ENCODE peak calls at places on chromosome 21, in four cellular contexts. One of them, this sample, is unnamed.

GRCh38 chr21:38460171-38460742 is 38.0 kb downstream of the ERG start:
- DNase-seq in HepG2: no peak
- DNase-seq in Panc1: no peak
- DNase-seq in K562: no peak
- DNase-seq in this sample: no peak

GRCh38 chr21:39153373-39153772 is 29.9 kb downstream of the PSMG1 start:
- DNase-seq in HepG2: no peak
- DNase-seq in Panc1: no peak
- DNase-seq in K562: peak
- DNase-seq in this sample: no peak

GRCh38 chr21:14757533-14758327 is 211.6 kb upstream of the SAMSN1 start:
- DNase-seq in HepG2: no peak
- DNase-seq in Panc1: no peak
- DNase-seq in K562: no peak
- DNase-seq in this sample: no peak

GRCh38 chr21:39518055-39518844 is 66.5 kb downstream of the SH3BGR start:
- DNase-seq in HepG2: peak
- DNase-seq in Panc1: peak
- DNase-seq in K562: peak
- DNase-seq in this sample: peak

GRCh38 chr21:46559291-46559983 is 45.4 kb downstream of the S100B start:
- DNase-seq in HepG2: peak
- DNase-seq in Panc1: no peak
- DNase-seq in K562: peak
- DNase-seq in this sample: no peak

GRCh38 chr21:35280221-35280620 is 231.1 kb upstream of the RUNX1 start:
- DNase-seq in HepG2: no peak
- DNase-seq in Panc1: no peak
- DNase-seq in K562: no peak
- DNase-seq in this sample: no peak

GRCh38 chr21:16427587-16428087 is 697.9 kb downstream of the USP25 start:
- DNase-seq in HepG2: no peak
- DNase-seq in Panc1: no peak
- DNase-seq in K562: no peak
- DNase-seq in this sample: no peak

GRCh38 chr21:23874271-23874670 is 1733.0 kb downstream of the MRPL39 start:
- DNase-seq in HepG2: no peak
- DNase-seq in Panc1: no peak
- DNase-seq in K562: no peak
- DNase-seq in this sample: no peak

GRCh38 chr21:25568230-25568629 is 39.1 kb downstream of the MRPL39 start:
- DNase-seq in HepG2: no peak
- DNase-seq in Panc1: no peak
- DNase-seq in K562: no peak
- DNase-seq in this sample: no peak

GRCh38 chr21:17002628-17003027 is 510.2 kb upstream of the CXADR start:
- DNase-seq in HepG2: no peak
- DNase-seq in Panc1: no peak
- DNase-seq in K562: no peak
- DNase-seq in this sample: no peak

GRCh38 chr21:16241500-16241963 is 511.8 kb downstream of the USP25 start:
- DNase-seq in HepG2: no peak
- DNase-seq in Panc1: no peak
- DNase-seq in K562: no peak
- DNase-seq in this sample: no peak

GRCh38 chr21:31132574-31133242 is 94.4 kb upstream of the KRTAP19-8 start:
- DNase-seq in HepG2: no peak
- DNase-seq in Panc1: no peak
- DNase-seq in K562: no peak
- DNase-seq in this sample: no peak

GRCh38 chr21:35282944-35283343 is 233.8 kb upstream of the RUNX1 start:
- DNase-seq in HepG2: no peak
- DNase-seq in Panc1: no peak
- DNase-seq in K562: no peak
- DNase-seq in this sample: no peak

GRCh38 chr21:46295996-46296752 is 10.0 kb downstream of the YBEY start:
- DNase-seq in HepG2: peak
- DNase-seq in Panc1: no peak
- DNase-seq in K562: peak
- DNase-seq in this sample: no peak

GRCh38 chr21:15207231-15207630 is 142.4 kb upstream of the NRIP1 start:
- DNase-seq in HepG2: no peak
- DNase-seq in Panc1: no peak
- DNase-seq in K562: no peak
- DNase-seq in this sample: no peak

GRCh38 chr21:16912075-16912474 is 600.8 kb upstream of the CXADR start:
- DNase-seq in HepG2: no peak
- DNase-seq in Panc1: no peak
- DNase-seq in K562: no peak
- DNase-seq in this sample: no peak

GRCh38 chr21:14215971-14216621 is at the start of gene RBM11:
- DNase-seq in HepG2: peak
- DNase-seq in Panc1: no peak
- DNase-seq in K562: peak
- DNase-seq in this sample: no peak

GRCh38 chr21:9758888-9759287 is 762.5 kb upstream of the TPTE start:
- DNase-seq in HepG2: no peak
- DNase-seq in Panc1: no peak
- DNase-seq in K562: no peak
- DNase-seq in this sample: no peak

GRCh38 chr21:25670726-25671125 is 31.7 kb downstream of the JAM2 start:
- DNase-seq in HepG2: no peak
- DNase-seq in Panc1: no peak
- DNase-seq in K562: no peak
- DNase-seq in this sample: no peak

GRCh38 chr21:38434913-38435533 is 63.3 kb downstream of the ERG start:
- DNase-seq in HepG2: no peak
- DNase-seq in Panc1: no peak
- DNase-seq in K562: no peak
- DNase-seq in this sample: no peak

DNA sequence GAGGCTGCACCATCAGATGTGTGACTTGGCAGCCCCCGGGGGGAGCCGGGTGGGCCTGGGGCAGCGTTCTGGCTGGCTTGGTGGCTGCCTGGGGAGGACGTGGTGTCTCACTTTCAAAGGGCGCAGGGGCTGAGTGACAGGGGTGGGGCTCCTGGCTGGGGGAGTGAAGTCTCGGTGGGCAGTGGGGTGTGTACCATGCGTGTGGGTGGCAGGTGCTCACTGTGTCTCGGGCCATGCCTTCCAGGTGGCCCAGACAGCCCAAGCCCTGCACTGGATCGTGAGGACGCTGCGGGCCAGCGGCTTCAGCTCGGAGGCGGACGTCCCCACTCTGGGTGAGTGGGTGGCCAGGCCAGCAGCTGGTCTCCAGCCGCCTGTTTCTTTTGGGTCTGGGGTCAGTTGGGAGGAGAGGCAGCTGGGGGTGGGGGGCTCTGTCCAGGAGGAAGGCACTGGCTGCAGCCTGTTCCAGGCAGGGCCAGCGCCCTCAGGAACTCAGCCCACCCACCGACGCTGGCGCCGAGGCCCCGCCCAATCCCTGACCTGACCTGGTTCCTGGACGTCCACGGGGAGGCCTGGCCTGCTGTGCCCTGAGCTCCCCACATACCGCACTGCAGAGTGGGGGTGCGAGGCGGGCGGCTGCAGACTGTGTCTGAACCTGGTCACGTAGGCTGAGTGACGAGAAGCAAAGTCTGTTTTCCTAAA is 30.6 kb upstream of the LRRC3 start:
- DNase-seq in HepG2: no peak
- DNase-seq in Panc1: no peak
- DNase-seq in K562: no peak
- DNase-seq in this sample: no peak
- TF ChIP-seq TCF7L2 in HepG2: no peak
- TF ChIP-seq TCF7L2 in Panc1: no peak
- TF ChIP-seq TCF7L2 in K562: no peak
- TF ChIP-seq TCF7L2 in this sample: no peak

GRCh38 chr21:40568756-40569155 is 278.2 kb downstream of the DSCAM start:
- DNase-seq in HepG2: no peak
- DNase-seq in Panc1: no peak
- DNase-seq in K562: no peak
- DNase-seq in this sample: no peak
- TF ChIP-seq TCF7L2 in HepG2: no peak
- TF ChIP-seq TCF7L2 in Panc1: no peak
- TF ChIP-seq TCF7L2 in K562: no peak
- TF ChIP-seq TCF7L2 in this sample: no peak

DNA sequence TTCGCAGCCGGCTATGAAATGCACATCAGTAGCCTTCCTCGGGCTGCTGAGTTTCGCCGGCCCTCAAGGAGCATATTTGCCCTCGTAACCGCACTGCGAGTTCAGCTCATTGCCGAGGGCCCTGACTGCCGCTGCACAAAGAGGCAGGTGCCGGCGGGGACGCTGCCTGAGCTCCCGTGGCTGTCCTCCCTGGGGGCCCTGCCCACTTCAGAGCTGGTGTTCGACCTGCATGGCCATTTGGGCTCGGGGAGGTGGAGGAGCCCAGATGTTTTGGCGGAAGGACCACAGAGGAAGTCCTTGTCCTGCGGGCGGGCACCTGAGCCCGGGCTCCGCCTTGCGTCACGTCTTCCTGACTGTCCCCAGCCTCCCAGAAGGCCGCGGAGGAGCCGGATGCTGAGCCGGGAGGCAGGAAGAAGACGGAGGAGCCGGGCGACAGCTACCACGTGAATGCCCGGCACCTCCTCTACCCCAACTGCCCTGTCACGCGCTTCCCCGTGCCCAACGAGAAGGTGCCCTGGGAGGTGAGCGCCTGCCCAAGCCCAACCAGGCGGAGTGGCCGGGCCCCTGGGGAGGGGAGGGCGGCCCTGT is 29.9 kb upstream of the LRRC3 start:
- DNase-seq in HepG2: no peak
- DNase-seq in Panc1: no peak
- DNase-seq in K562: no peak
- DNase-seq in this sample: peak
- TF ChIP-seq TCF7L2 in HepG2: no peak
- TF ChIP-seq TCF7L2 in Panc1: no peak
- TF ChIP-seq TCF7L2 in K562: no peak
- TF ChIP-seq TCF7L2 in this sample: no peak

DNA sequence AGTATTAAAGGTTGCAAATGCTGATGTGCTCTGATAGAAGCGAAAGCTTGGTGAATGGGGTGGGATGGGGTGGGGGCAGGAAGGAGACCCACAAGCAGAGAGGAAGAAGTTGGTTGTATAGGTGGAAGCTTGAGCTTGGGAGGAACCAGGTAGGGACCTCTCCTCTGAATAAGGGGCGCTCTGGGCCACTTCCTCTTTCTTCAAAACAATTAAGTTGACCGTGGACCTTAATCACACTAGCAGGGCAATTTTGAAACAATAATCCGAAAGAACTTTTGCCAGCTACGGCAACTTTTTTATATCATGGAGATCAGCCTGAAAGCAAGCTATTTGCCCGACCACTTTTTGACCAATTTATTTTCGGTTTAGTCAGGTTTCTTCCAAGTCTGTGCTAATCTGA is 1.9 kb upstream of the DYRK1A start:
- DNase-seq in HepG2: no peak
- DNase-seq in Panc1: no peak
- DNase-seq in K562: no peak
- DNase-seq in this sample: no peak
- TF ChIP-seq TCF7L2 in HepG2: no peak
- TF ChIP-seq TCF7L2 in Panc1: no peak
- TF ChIP-seq TCF7L2 in K562: no peak
- TF ChIP-seq TCF7L2 in this sample: no peak

GRCh38 chr21:32237021-32237420 is 41.8 kb downstream of the MIS18A start:
- DNase-seq in HepG2: no peak
- DNase-seq in Panc1: no peak
- DNase-seq in K562: no peak
- DNase-seq in this sample: no peak

GRCh38 chr21:32233722-32234301 is 45.0 kb downstream of the MIS18A start:
- DNase-seq in HepG2: no peak
- DNase-seq in Panc1: no peak
- DNase-seq in K562: no peak
- DNase-seq in this sample: no peak

GRCh38 chr21:32238063-32238462 is 40.8 kb downstream of the MIS18A start:
- DNase-seq in HepG2: no peak
- DNase-seq in Panc1: no peak
- DNase-seq in K562: no peak
- DNase-seq in this sample: no peak

DNA sequence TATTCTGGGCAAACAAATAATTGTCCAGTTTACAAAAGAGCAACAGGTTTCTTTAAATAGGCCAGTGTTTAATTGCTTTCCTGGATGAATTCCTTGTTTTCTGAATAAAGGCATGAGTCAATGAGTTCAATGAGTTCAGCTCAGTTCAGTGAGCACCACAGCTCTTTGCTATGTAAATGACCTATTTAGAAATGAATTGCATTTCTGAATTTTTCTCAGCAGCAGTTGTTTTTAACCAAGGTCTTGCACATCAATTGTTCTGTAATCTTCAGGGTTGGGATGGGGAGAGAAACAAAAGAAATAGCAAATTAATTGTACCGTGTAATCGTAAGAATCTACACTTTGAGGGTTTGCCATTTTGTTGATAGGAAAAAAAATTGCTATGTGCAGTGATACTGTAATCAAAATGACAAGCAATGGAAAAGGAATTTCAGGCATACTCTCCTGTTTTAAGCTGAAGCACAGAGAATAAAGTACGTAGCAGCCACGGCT is 45.7 kb downstream of the MIS18A start:
- DNase-seq in HepG2: no peak
- DNase-seq in Panc1: no peak
- DNase-seq in K562: no peak
- DNase-seq in this sample: no peak
- TF ChIP-seq TCF7L2 in HepG2: no peak
- TF ChIP-seq TCF7L2 in Panc1: no peak
- TF ChIP-seq TCF7L2 in K562: no peak
- TF ChIP-seq TCF7L2 in this sample: no peak

DNA sequence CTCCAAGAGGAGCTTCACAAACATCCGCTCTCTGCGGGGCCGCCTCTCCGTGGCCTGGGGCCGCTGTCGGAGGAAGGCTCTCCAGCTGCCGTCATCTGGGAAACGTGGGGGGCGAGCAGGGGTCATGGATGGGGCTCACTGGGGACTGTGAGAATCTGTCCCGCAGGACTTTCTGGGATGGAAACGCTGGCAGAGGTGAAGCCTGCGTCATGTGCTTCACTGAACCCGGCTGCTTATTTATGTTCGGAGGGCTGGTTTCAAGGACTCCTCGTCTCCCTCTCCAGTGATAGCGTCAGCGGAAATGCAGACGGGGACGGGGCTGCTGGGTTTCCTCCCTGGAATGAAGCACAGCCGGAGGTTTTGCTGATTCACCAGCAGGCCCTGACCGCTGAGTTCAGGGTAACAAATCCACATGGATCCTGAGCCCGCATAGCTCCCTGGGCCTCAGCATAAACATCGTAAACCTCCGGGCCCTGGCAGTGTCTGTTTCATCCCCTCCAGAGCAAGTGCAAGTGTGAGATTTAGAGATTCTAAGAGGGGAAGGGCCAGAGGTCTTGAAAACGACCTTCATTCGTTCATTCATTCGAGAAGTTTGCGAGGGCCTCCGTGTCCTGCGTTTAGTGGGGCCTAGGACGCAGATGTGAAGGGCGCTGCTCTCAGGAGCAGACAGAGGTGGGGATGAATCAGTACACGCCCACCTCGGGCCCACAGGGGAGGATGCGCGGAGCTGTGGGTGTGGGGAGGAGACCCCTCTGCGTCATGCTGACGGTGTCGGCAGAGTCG is 7.0 kb upstream of the POFUT2 start:
- DNase-seq in HepG2: no peak
- DNase-seq in Panc1: no peak
- DNase-seq in K562: no peak
- DNase-seq in this sample: no peak
- TF ChIP-seq TCF7L2 in HepG2: no peak
- TF ChIP-seq TCF7L2 in Panc1: no peak
- TF ChIP-seq TCF7L2 in K562: no peak
- TF ChIP-seq TCF7L2 in this sample: no peak

This sample was measured in HCT116.